ENCODE peak calls at places on chromosome 1, in eight cellular contexts. R, H, N, A, Z, Q, F and I are unnamed samples.

GRCh38 chr1:44630116-44630515 is 44.2 kb downstream of the TMEM53 start:
- DNase-seq in H (no peak), Z (no peak), R (no peak), Q (no peak), F (no peak), N (no peak), A (no peak), I (peak; percentile 81)

GRCh38 chr1:52738863-52739406 is 12.7 kb downstream of the ZYG11B start:
- DNase-seq in N (no peak), R (no peak), F (no peak), Z (no peak), A (peak; percentile 41), H (peak; percentile 29), Q (no peak), I (no peak)

GRCh38 chr1:156828414-156829085 is 11.9 kb upstream of the SH2D2A start:
- DNase-seq in Q (no peak), R (peak; percentile 58), Z (no peak), A (no peak), H (no peak), N (no peak), F (no peak), I (no peak)

GRCh38 chr1:179087665-179088064 is 5.8 kb downstream of the TOR3A start:
- DNase-seq in H (no peak), R (no peak), A (no peak), Z (no peak), N (no peak), Q (peak; percentile 19), F (no peak), I (no peak)

GRCh38 chr1:150151291-150152181 is 1.8 kb downstream of the PLEKHO1 start:
- DNase-seq in Z (peak; percentile 66), Q (peak; percentile 74), A (no peak), R (no peak), N (no peak), H (peak; percentile 51), F (no peak), I (no peak)

GRCh38 chr1:107669996-107670395 is 295.0 kb downstream of the VAV3 start:
- DNase-seq in Z (peak; percentile 71), F (no peak), A (peak; percentile 13), N (peak; percentile 42), R (no peak), Q (no peak), H (peak; percentile 12), I (peak; percentile 44)

GRCh38 chr1:27959792-27960603 is at the start of gene XKR8:
- DNase-seq in R (peak; percentile 96), N (peak; percentile 38), Z (peak; percentile 93), H (peak; percentile 85), Q (peak; percentile 69), F (peak; percentile 29), A (peak; percentile 83), I (peak; percentile 75)

GRCh38 chr1:29084196-29084521 is 39.5 kb downstream of the TMEM200B start:
- DNase-seq in R (no peak), F (no peak), Q (no peak), N (no peak), Z (no peak), A (no peak), H (no peak), I (no peak)

GRCh38 chr1:178486100-178487069 is 10.4 kb downstream of the CLEC20A start:
- DNase-seq in R (peak; percentile 86), N (no peak), F (no peak), Z (no peak), A (no peak), H (no peak), Q (no peak), I (peak; percentile 9)

GRCh38 chr1:3895279-3895950 is 4.7 kb downstream of the C1orf174 start:
- DNase-seq in A (no peak), H (no peak), N (no peak), Z (peak; percentile 15), R (peak; percentile 8), F (no peak), Q (no peak), I (peak; percentile 57)

GRCh38 chr1:50343323-50343722 is 79.9 kb downstream of the DMRTA2 start:
- DNase-seq in N (no peak), Q (no peak), A (no peak), F (no peak), Z (no peak), H (no peak), R (no peak), I (no peak)

DNA sequence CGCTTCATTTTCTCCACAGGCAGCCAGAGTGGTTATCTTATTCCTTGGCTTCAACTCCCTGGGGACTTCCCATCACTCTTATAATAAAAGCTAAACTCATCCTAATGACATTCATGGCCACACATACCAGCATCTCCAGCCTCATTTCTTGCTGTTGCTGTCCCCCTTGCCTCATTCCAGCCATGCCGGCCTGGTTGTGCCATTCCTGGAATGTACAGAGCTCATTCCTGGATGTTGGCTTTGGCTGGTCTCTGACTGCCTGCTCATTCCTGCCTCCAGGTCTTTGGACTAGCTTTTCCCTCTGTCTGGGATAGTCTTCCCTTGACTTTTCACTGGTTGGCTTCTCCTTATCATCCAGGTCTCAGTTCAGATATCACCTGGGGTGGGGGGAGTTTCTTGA is 2.4 kb upstream of the PEF1 start:
- DNase-seq in H (no peak), R (no peak), A (no peak), Q (no peak), F (no peak), Z (no peak), N (no peak), I (no peak)
- TF ChIP-seq CTCF in H (no peak), R (no peak), A (no peak), Q (no peak), F (no peak), Z (no peak), N (no peak), I (no peak)

DNA sequence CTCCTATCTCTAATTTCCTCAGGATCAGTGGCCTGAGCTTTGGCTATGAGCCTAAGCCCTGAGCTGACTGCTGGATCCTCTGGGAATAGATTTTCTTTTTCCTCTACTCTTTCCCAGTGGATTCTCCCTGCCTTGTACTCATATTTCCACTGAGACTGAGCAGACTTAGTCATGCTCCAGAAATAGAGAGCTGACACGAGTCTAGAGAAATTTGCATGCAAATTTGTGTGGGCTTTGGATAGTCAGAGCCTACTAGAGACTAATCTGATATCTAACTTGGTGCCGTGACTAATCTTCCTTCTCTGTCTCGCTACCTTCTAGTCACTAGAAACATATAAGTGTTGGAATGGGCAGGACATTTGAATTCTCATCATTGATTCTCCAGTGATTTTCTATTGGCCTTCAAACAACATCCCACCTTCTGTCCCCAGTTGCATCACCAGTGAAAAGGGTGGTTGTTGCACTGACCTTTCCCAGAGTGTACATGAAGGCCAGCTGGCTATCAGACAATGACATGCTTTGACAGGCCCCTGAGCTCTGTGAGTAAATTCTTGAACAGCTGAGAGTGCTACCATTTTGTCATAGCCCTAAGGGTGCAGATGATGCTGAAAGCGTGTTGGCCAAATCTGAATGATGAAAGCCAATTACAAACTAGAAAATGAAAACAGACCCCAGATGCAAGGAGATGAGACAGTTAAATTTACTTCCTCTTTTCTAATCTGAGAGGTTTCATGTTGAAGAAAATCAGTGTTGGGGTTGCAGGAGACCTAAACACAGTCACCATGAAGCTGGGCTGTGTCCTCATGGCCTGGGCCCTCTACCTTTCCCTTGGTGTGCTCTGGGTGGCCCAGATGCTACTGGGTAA is at the start of gene FCRLA:
- DNase-seq in N (no peak), R (no peak), Q (peak; percentile 94), A (no peak), H (peak; percentile 43), F (no peak), Z (no peak), I (peak; percentile 74)
- H3K4me3 ChIP-seq in N (no peak within 1 kb of the TSS), R (no peak within 1 kb of the TSS), Q (peak within 1 kb of the TSS; percentile 80), A (no peak within 1 kb of the TSS), H (no peak within 1 kb of the TSS), F (no peak within 1 kb of the TSS), Z (no peak within 1 kb of the TSS), I (no peak within 1 kb of the TSS)

GRCh38 chr1:26404641-26405040 is 6.0 kb upstream of the LIN28A start:
- DNase-seq in A (no peak), H (no peak), F (no peak), Z (no peak), Q (no peak), N (no peak), R (no peak), I (peak; percentile 23)

GRCh38 chr1:26405281-26405915 is 5.2 kb upstream of the LIN28A start:
- DNase-seq in A (no peak), H (no peak), N (no peak), Z (no peak), R (no peak), F (no peak), Q (no peak), I (peak; percentile 82)

GRCh38 chr1:26401891-26402290 is 8.7 kb upstream of the LIN28A start:
- DNase-seq in A (no peak), R (no peak), N (no peak), F (no peak), Q (no peak), Z (no peak), H (no peak), I (no peak)

GRCh38 chr1:26399034-26399433 is 11.6 kb upstream of the LIN28A start:
- DNase-seq in A (no peak), Q (no peak), F (no peak), R (no peak), N (no peak), H (no peak), Z (no peak), I (no peak)

DNA sequence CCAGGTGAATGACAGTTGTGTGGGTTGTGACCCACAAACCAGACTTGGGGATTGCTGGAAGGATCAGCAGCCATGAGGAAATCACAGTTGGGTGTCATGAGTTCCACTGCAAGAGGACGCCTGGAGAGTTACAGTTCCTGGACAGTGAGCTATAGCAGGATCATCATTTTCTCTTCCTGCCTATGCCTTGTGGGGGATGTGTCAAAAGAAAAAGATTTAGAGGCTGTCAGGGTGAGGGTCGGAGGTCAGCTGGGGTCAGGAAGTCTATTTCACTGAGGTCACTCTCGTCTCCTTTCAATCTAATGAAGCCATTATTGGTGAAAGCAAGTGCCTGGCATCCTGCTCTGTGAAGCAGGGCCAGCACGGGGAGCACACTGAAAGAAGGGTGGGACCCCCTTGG is 7.0 kb upstream of the LIN28A start:
- DNase-seq in H (no peak), Q (no peak), Z (no peak), N (no peak), F (no peak), A (no peak), R (no peak), I (no peak)
- H3K4me1 ChIP-seq in H (no peaks in the 10 kb centered on the region), Q (peaks cover 1% of the 10 kb centered on the region), Z (no peaks in the 10 kb centered on the region), N (no peaks in the 10 kb centered on the region), F (no peaks in the 10 kb centered on the region), A (no peaks in the 10 kb centered on the region), R (peaks cover under 1% of the 10 kb centered on the region), I (no peaks in the 10 kb centered on the region)

GRCh38 chr1:30103708-30104107 is 619.7 kb downstream of the MATN1 start:
- DNase-seq in H (no peak), R (no peak), F (no peak), Z (no peak), A (no peak), N (no peak), Q (no peak), I (no peak)

GRCh38 chr1:30101016-30101415 is 622.4 kb downstream of the MATN1 start:
- DNase-seq in N (no peak), A (no peak), Q (no peak), F (no peak), Z (no peak), R (no peak), H (no peak), I (no peak)

GRCh38 chr1:30100186-30100862 is 623.1 kb downstream of the MATN1 start:
- DNase-seq in F (no peak), A (no peak), N (no peak), Q (no peak), Z (no peak), H (no peak), R (no peak), I (no peak)

GRCh38 chr1:30102605-30103004 is 620.8 kb downstream of the MATN1 start:
- DNase-seq in Z (no peak), H (no peak), A (no peak), R (no peak), Q (no peak), N (no peak), F (no peak), I (no peak)

GRCh38 chr1:30101477-30102227 is 621.7 kb downstream of the MATN1 start:
- DNase-seq in N (no peak), H (no peak), Q (no peak), A (no peak), F (no peak), R (no peak), Z (peak; percentile 50), I (no peak)
- TF ChIP-seq CTCF in N (no peak), H (no peak), Q (no peak), A (no peak), F (no peak), R (no peak), Z (no peak), I (no peak)